ENCODE peak calls at places on chromosome 6, in five cellular contexts. N is AG10803; X is cardiac fibroblast; G is fibroblast of the aortic adventitia; M is CD8-positive, alpha-beta T cell. A is an unnamed sample.

GRCh38 chr6:95601133-95601532 is 23.8 kb downstream of the MANEA start:
- DNase-seq in N (peak), X (peak), G (no peak), M (no peak), A (no peak)

GRCh38 chr6:89985744-89986493 is 91.7 kb downstream of the GJA10 start:
- DNase-seq in N (peak), M (no peak), X (peak), G (peak), A (no peak)

GRCh38 chr6:148524976-148525375 is 182.3 kb downstream of the SASH1 start:
- DNase-seq in N (peak), M (no peak), X (peak), G (peak), A (no peak)

GRCh38 chr6:147418523-147418922 is 90.0 kb upstream of the SAMD5 start:
- DNase-seq in G (no peak), N (no peak), M (no peak), X (no peak), A (no peak)

GRCh38 chr6:119137194-119138072 is 59.0 kb upstream of the FAM184A start:
- DNase-seq in X (peak), N (peak), G (peak), M (no peak), A (no peak)

GRCh38 chr6:90222724-90223198 is 73.9 kb downstream of the BACH2 start:
- DNase-seq in M (no peak), X (peak), G (no peak), N (no peak), A (no peak)

GRCh38 chr6:63897459-63897858 is 261.9 kb downstream of the PHF3 start:
- DNase-seq in M (no peak), N (peak), G (peak), X (peak), A (no peak)

GRCh38 chr6:10418862-10419748 is 4.2 kb upstream of the TFAP2A start:
- DNase-seq in N (no peak), M (no peak), G (no peak), X (no peak), A (peak)

GRCh38 chr6:122207794-122208193 is 191.7 kb upstream of the HSF2 start:
- DNase-seq in G (peak), N (no peak), X (no peak), M (no peak), A (no peak)

GRCh38 chr6:145816392-145816791 is 1.8 kb upstream of the FBXO30 start:
- DNase-seq in X (no peak), M (no peak), N (no peak), G (no peak), A (no peak)
- H3K4me3 ChIP-seq in X (no peak), M (no peak), N (no peak), G (no peak), A (no peak)

DNA sequence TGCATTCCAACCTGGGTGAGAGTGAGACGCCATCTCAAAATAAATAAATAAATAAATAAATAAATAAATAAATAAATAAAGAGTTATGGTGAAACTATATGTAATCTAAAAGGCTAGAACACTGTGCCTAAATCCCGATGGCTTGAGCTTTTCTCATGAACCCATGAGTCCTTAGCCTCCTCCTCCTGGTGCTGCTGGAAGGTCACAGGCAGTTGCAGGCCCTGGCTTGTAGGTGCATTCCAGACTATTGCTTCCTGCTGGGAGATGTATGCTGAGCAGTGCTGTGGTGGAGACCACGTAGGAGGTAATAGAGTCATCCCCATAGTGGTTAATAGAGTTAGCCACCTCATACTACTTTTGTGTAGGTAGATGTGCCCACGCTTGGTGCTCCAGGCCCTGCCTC is 12.5 kb downstream of the PTK7 start:
- DNase-seq in G (no peak), X (no peak), N (peak), M (no peak), A (no peak)
- H3K4me3 ChIP-seq in G (no peak), X (no peak), N (no peak), M (no peak), A (no peak)

DNA sequence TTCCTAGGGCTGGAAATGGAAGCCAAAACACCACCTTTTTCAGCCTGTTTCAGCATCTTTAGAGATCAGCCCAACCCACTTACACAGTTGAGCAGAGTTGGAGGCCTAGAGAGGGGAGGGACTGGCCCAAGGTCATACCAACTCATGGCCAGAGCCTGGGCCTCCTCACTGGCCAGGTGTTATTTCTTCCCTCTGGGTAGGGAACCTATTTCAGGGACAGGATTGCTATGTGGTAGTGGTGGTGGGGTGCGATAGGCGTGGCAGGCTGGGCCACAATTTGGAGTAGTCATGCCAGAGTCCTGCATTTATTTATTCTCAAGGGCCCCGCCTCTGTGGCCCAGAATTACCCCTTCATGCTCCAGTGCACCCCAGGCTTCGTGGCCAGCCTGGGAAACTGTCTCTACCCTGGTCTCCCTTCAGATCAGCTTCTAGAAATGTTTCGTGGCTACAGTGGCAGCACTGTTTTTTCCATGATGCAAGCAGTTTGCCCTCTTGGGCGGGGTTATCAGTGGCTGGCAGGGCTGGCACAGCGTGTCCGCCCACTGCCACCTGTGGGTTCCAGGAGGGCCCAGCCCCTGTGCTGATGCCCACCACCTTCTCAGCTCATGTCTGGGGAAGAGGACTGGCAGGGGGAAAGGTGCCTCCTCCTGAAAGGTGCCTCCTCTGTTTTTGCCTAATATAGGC is 6.2 kb downstream of the VEGFA start:
- DNase-seq in X (no peak), G (no peak), N (no peak), M (no peak), A (no peak)
- H3K4me3 ChIP-seq in X (no peak), G (no peak), N (no peak), M (no peak), A (no peak)

GRCh38 chr6:125002090-125002741 is 40.0 kb downstream of the RNF217 start:
- DNase-seq in M (no peak), N (peak), X (peak), G (no peak), A (no peak)
- H3K4me3 ChIP-seq in M (no peak), N (peak), X (peak), G (peak), A (no peak)

GRCh38 chr6:26401987-26402658 is at the start of gene BTN3A1:
- DNase-seq in G (peak), X (peak), N (peak), M (peak), A (peak)
- H3K4me3 ChIP-seq in G (peak), X (peak), N (peak), M (peak), A (peak)

GRCh38 chr6:3229566-3230274 is 2.3 kb upstream of the TUBB2B start:
- DNase-seq in G (peak), M (no peak), N (no peak), X (no peak), A (peak)

GRCh38 chr6:3228046-3228671 is 706 bp upstream of the TUBB2B start:
- DNase-seq in X (no peak), G (no peak), M (no peak), N (no peak), A (peak)

GRCh38 chr6:3230275-3231212 is 3.1 kb upstream of the TUBB2B start:
- DNase-seq in M (no peak), X (no peak), G (peak), N (peak), A (no peak)

GRCh38 chr6:3227363-3228045 is at the start of gene TUBB2B:
- DNase-seq in N (no peak), M (no peak), X (no peak), G (no peak), A (peak)

DNA sequence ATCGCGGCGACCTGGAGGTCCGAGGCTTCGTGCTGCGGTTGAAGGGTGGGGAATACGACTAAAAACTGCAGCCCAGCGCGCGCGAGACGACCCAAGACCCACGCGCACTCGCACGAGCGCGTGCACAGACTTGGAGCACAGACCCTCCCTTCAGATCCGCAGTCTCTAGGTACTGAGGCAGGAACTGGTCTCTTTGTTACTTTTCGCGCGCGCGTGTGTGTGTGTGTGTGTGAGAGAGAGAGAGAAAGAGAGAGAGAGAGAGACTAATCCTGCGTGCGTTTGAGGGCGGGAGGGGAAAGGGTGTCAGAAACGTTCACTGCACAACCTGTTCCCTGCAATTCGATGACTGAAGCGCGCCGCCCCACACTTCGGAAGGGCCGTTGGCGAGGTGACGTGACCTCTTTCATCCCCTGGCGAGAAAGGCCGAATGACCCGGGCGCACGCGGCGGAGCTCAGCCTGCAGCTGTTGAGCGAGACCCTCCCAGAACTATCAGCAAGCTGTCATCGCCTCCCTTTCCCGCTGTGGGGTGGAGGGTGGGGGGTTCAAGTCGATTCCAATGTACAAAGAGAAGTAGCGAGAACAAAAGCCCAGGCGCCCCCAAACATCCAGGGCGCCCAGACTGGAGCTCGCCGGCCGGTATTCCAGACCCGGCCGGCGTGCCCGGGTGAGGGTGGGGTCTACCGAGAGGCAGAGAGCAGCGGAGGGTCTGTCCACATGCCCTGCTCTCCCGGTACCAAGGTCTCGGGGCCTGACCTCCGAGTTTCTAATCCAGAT is 1.5 kb upstream of the TUBB2B start:
- DNase-seq in N (no peak), X (no peak), M (peak), G (no peak), A (peak)
- H3K4me3 ChIP-seq in N (no peak), X (no peak), M (peak), G (peak), A (peak)

DNA sequence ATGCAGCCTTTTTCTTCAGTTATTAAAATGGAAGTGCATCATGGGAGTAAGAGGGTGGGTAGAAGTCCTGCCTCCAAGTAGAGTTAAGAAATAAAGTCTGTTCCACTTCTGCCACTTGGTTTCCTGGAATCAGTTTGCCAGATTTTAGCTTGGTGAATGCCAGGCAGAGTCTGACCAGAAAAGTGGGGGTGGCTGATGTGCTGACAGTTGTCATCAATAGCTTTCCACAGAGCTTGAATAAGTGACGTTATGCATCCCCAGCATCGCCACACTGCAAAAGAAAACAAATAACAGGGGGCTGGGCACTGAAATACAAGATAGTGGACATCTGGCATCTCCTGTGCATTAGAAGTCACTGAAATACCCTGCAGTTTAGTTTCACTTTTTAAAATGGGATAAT is 30.8 kb upstream of the CEP162 start:
- DNase-seq in M (no peak), G (no peak), N (no peak), X (no peak), A (no peak)
- H3K4me3 ChIP-seq in M (no peak), G (peak), N (peak), X (peak), A (no peak)

GRCh38 chr6:13274707-13275434 is 53.5 kb downstream of the TBC1D7 start:
- DNase-seq in M (no peak), X (no peak), G (no peak), N (no peak), A (no peak)

GRCh38 chr6:13275435-13275989 is 52.8 kb downstream of the TBC1D7 start:
- DNase-seq in M (no peak), G (no peak), X (no peak), N (no peak), A (no peak)

GRCh38 chr6:13273202-13273930 is 55.0 kb downstream of the TBC1D7 start:
- DNase-seq in N (peak), X (no peak), G (no peak), M (no peak), A (no peak)

GRCh38 chr6:13272131-13273046 is 55.9 kb downstream of the TBC1D7 start:
- DNase-seq in M (no peak), N (no peak), X (no peak), G (no peak), A (peak)

DNA sequence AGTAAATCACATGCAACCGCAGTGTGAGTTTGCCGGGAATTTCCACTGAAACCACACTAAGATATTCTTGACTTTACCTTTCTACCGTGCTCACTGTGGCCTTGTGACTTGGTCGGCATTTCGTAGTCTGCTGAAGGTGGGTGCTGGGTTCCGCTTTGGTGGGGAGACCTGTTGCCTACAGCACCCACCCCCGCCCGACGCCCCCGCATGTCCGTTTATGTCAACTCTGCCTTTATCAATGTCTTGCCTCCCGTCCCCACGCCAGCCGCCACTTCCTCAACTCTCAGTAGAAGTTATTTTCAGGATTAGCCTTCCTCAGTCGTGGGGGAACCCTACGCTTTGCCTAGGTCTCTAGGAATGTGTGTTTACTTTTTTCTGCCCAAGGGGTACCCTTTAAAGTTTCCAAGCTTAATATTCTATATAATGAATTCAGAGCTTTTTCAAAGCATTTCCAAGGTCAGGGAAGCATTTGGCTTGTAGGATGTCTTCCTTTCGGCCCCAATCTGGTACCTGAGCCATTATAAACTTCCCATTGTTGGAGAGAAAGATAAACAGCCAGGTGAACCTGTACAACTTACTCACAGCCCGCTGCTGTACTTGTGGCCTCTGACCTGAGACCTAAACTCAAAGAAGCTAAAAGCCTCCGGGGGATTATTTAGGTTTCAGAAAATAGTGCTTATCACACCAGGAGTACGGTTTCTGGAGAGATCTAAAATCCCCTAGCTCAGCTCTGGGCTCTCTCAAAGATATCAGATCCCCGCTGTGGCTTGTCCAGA is 54.2 kb downstream of the TBC1D7 start:
- DNase-seq in M (peak), X (no peak), N (no peak), G (no peak), A (peak)
- H3K4me3 ChIP-seq in M (peak), X (no peak), N (no peak), G (no peak), A (peak)

DNA sequence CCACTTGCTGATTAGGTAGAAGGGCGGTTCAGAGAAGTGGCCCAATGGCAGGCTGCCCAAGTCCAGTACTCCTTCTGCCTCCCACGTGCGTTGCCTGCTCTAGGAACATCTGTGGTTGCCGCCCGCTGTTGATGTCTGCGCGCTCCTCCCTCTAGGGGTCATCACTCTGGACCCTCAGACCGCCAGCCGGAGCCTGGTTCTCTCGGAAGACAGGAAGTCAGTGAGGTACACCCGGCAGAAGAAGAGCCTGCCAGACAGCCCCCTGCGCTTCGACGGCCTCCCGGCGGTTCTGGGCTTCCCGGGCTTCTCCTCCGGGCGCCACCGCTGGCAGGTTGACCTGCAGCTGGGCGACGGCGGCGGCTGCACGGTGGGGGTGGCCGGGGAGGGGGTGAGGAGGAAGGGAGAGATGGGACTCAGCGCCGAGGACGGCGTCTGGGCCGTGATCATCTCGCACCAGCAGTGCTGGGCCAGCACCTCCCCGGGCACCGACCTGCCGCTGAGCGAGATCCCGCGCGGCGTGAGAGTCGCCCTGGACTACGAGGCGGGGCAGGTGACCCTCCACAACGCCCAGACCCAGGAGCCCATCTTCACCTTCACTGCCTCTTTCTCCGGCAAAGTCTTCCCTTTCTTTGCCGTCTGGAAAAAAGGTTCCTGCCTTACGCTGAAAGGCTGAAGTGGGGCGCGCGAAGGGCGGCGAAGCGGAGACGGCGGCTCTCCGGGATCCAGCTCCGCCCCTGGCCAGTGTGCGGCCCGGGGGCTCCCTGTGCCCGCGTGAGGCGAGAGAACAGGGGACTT is 8.5 kb downstream of the TRIM15 start:
- DNase-seq in M (no peak), G (peak), N (no peak), X (no peak), A (no peak)
- H3K4me3 ChIP-seq in M (no peak), G (no peak), N (no peak), X (peak), A (no peak)